ENCODE peak calls at places on chromosomes 6 and 20, in four cellular contexts. F is testis; V is CD8-positive, alpha-beta T cell; P is thyroid gland. E is an unnamed sample. For H3K4me1, the result is how much of the 10 kb centered on the place peaks cover.

GRCh38 chr20:2301164-2301622 is 5.4 kb downstream of the TGM3 start:
- DNase-seq in V (no peak), P (no peak), F (peak), E (peak)

GRCh38 chr6:26743157-26743821 is 83.7 kb upstream of the ZNF322 start:
- DNase-seq in P (no peak), V (no peak), F (no peak), E (no peak)

GRCh38 chr6:169940554-169941290 is 189.3 kb downstream of the ERMARD start:
- DNase-seq in F (no peak), P (no peak), V (no peak), E (no peak)

GRCh38 chr6:155248021-155249001 is 15.5 kb upstream of the CLDN20 start:
- DNase-seq in V (no peak), F (peak), P (peak), E (peak)

GRCh38 chr20:44207066-44207723 is 3.4 kb downstream of the OSER1 start:
- DNase-seq in V (no peak), P (no peak), F (no peak), E (no peak)

GRCh38 chr6:145087034-145087433 is 648.3 kb downstream of the EPM2A start:
- DNase-seq in F (no peak), V (no peak), P (no peak), E (no peak)

GRCh38 chr6:15254074-15254975 is 8.5 kb downstream of the JARID2 start:
- DNase-seq in P (peak), V (no peak), F (no peak), E (no peak)

GRCh38 chr6:35602133-35602946 is 86.4 kb downstream of the FKBP5 start:
- DNase-seq in P (peak), F (no peak), V (peak), E (no peak)

GRCh38 chr20:33433465-33433864 is 10.1 kb downstream of the SNTA1 start:
- DNase-seq in V (no peak), F (peak), P (peak), E (peak)

GRCh38 chr20:63328026-63328700 is 33.0 kb downstream of the CHRNA4 start:
- DNase-seq in P (no peak), V (no peak), F (no peak), E (no peak)

GRCh38 chr6:151005896-151006632 is 140.6 kb downstream of the MTHFD1L start:
- DNase-seq in V (no peak), P (no peak), F (no peak), E (no peak)

GRCh38 chr6:118146584-118146983 is 239.5 kb downstream of the SLC35F1 start:
- DNase-seq in F (no peak), P (no peak), V (no peak), E (no peak)

GRCh38 chr6:138647006-138647405 is 126.6 kb upstream of the CCDC28A start:
- DNase-seq in F (no peak), V (no peak), P (no peak), E (no peak)

GRCh38 chr6:137033828-137034227 is 10.9 kb downstream of the IL20RA start:
- DNase-seq in P (no peak), F (no peak), V (peak), E (no peak)

GRCh38 chr20:1440024-1440423 is 26.6 kb downstream of the NSFL1C start:
- DNase-seq in F (no peak), V (no peak), P (no peak), E (no peak)

GRCh38 chr6:159899994-159900745 is 9.4 kb downstream of the MAS1 start:
- DNase-seq in F (no peak), P (peak), V (no peak), E (no peak)

GRCh38 chr6:2961491-2961890 is 9.9 kb downstream of the SERPINB6 start:
- DNase-seq in V (no peak), F (peak), P (no peak), E (no peak)

GRCh38 chr6:393391-394221 is 2.1 kb downstream of the IRF4 start:
- DNase-seq in P (no peak), V (no peak), F (no peak), E (no peak)
- H3K4me1 ChIP-seq in P (under half), V (under half), F (under half), E (under half)

GRCh38 chr6:37168163-37168758 is 1.7 kb upstream of the PIM1 start:
- DNase-seq in P (no peak), F (no peak), V (no peak), E (no peak)
- H3K4me3 ChIP-seq in P (no peak), F (no peak), V (no peak), E (no peak)

GRCh38 chr6:39085129-39085528 is 29.9 kb downstream of the SAYSD1 start:
- DNase-seq in P (no peak), V (no peak), F (no peak), E (no peak)

GRCh38 chr6:39080246-39080875 is 31.8 kb downstream of the GLP1R start:
- DNase-seq in F (no peak), P (no peak), V (no peak), E (no peak)

GRCh38 chr6:39084506-39084905 is 30.5 kb downstream of the SAYSD1 start:
- DNase-seq in P (peak), V (no peak), F (no peak), E (no peak)

GRCh38 chr6:39082310-39082709 is 32.7 kb downstream of the SAYSD1 start:
- DNase-seq in P (no peak), F (no peak), V (no peak), E (no peak)

GRCh38 chr6:39083111-39083702 is 31.8 kb downstream of the SAYSD1 start:
- DNase-seq in P (peak), V (no peak), F (no peak), E (no peak)
- H3K4me1 ChIP-seq in P (under half), V (under half), F (under half), E (under half)

GRCh38 chr6:154245542-154245941 is 111.1 kb downstream of the IPCEF1 start:
- DNase-seq in V (no peak), P (no peak), F (no peak), E (no peak)

GRCh38 chr6:154247119-154247814 is 109.3 kb downstream of the IPCEF1 start:
- DNase-seq in P (no peak), F (no peak), V (no peak), E (no peak)

GRCh38 chr6:154249499-154250298 is 106.9 kb downstream of the IPCEF1 start:
- DNase-seq in F (no peak), V (no peak), P (no peak), E (no peak)

GRCh38 chr6:154243793-154244768 is 112.5 kb downstream of the IPCEF1 start:
- DNase-seq in P (no peak), V (no peak), F (no peak), E (no peak)

DNA sequence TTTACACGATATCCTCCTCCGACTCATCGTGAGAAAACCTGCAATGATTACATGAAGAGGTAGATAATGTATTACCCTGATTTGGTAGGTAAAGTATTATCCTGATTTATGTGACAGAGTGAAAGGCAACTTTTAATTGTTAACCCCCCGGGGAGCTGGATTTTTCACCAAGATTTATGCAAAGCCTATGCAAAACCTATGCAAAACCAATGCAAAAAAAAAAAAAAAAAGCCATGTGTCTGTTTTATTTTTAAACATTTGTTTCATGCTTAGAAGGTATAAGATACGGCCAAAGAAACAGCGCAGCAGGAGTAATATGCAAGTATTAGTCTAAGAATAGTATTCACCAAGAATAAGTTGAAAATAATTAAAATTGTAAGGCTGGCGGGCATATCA is 109.9 kb downstream of the IPCEF1 start:
- DNase-seq in P (no peak), F (no peak), V (no peak), E (no peak)
- H3K4me3 ChIP-seq in P (no peak), F (no peak), V (peak), E (no peak)

GRCh38 chr20:47598911-47599745 is 97.4 kb downstream of the NCOA3 start:
- DNase-seq in P (no peak), F (no peak), V (no peak), E (no peak)
- H3K4me1 ChIP-seq in P (under half), F (under half), V (under half), E (under half)